ENCODE peak calls at places on chromosomes 11 and 22, in six cellular contexts. P, R, K, J, E and B are unnamed samples.

GRCh38 chr22:37775785-37776638 is 31.7 kb upstream of the GCAT start:
- DNase-seq in J (no peak), P (no peak), E (no peak), K (no peak), R (peak; percentile 99), B (no peak)

GRCh38 chr11:270451-271208 is 7.6 kb upstream of the NLRP6 start:
- DNase-seq in K (no peak), E (no peak), R (no peak), P (no peak), J (no peak), B (no peak)

GRCh38 chr11:3153291-3153861 is 11.7 kb downstream of the OSBPL5 start:
- DNase-seq in J (peak; percentile 88), E (no peak), K (no peak), P (no peak), R (peak; percentile 97), B (no peak)

GRCh38 chr22:34847072-34847471 is 218.9 kb upstream of the ISX start:
- DNase-seq in R (no peak), E (no peak), K (no peak), P (no peak), J (no peak), B (no peak)

GRCh38 chr11:719214-720016 is 13.4 kb downstream of the EPS8L2 start:
- DNase-seq in J (no peak), R (no peak), K (no peak), E (no peak), P (no peak), B (no peak)

GRCh38 chr11:57638811-57639320 is 10.8 kb downstream of the YPEL4 start:
- DNase-seq in R (no peak), P (no peak), J (no peak), E (peak; percentile 47), K (no peak), B (no peak)

GRCh38 chr11:86151188-86152005 is 82.5 kb upstream of the PICALM start:
- DNase-seq in E (peak; percentile 15), P (no peak), R (peak; percentile 23), J (no peak), K (no peak), B (no peak)

GRCh38 chr11:73597340-73597955 is 464 bp downstream of the FAM168A start:
- DNase-seq in J (no peak), P (no peak), R (no peak), K (no peak), E (peak; percentile 59), B (no peak)

GRCh38 chr11:45801723-45802315 is 3.1 kb upstream of the SLC35C1 start:
- DNase-seq in E (peak; percentile 83), R (no peak), K (no peak), J (no peak), P (no peak), B (no peak)

GRCh38 chr22:38317995-38318715 is 922 bp upstream of the CSNK1E start:
- DNase-seq in J (no peak), K (no peak), P (no peak), E (no peak), R (peak; percentile 93), B (peak; percentile 60)

GRCh38 chr11:10122337-10123197 is 171.5 kb downstream of the SBF2 start:
- DNase-seq in E (no peak), J (no peak), R (peak; percentile 57), P (no peak), K (no peak), B (no peak)

GRCh38 chr11:72112541-72113136 is at the start of gene ANAPC15:
- DNase-seq in R (peak; percentile 99), P (peak; percentile 95), E (peak; percentile 99), J (peak; percentile 98), K (peak; percentile 99), B (peak; percentile 99)

GRCh38 chr22:45882881-45883810 is 93.8 kb downstream of the WNT7B start:
- DNase-seq in E (no peak), J (no peak), P (no peak), K (no peak), R (no peak), B (no peak)

GRCh38 chr11:134139873-134140331 is 71.0 kb downstream of the JAM3 start:
- DNase-seq in J (peak; percentile 65), K (no peak), P (no peak), R (peak; percentile 83), E (peak; percentile 79), B (peak; percentile 52)

GRCh38 chr11:112655386-112655785 is 305.8 kb upstream of the NCAM1 start:
- DNase-seq in J (peak; percentile 17), K (no peak), P (no peak), R (peak; percentile 2), E (peak; percentile 50), B (no peak)

GRCh38 chr11:60782393-60783140 is 2.6 kb upstream of the MS4A10 start:
- DNase-seq in K (no peak), J (no peak), P (no peak), R (no peak), E (no peak), B (no peak)

GRCh38 chr11:13216019-13217006 is 61.3 kb upstream of the BMAL1 start:
- DNase-seq in R (peak; percentile 98), K (no peak), J (peak; percentile 68), P (no peak), E (no peak), B (peak; percentile 55)

GRCh38 chr11:134343646-134344045 is 11.9 kb downstream of the GLB1L2 start:
- DNase-seq in K (no peak), J (no peak), P (no peak), E (no peak), R (no peak), B (no peak)